ENCODE peak calls at places on chromosomes 6 and 20, in ten cellular contexts. One of them, this sample, is unnamed.

GRCh38 chr6:170049641-170050491 is 241.0 kb downstream of the DLL1 start:
- DNase-seq in HTR-8/SVneo: no peak
- DNase-seq in NCI-H1105: no peak
- DNase-seq in stimulated activated CD4-positive, alpha-beta T cell treated with anti-CD3 and anti-CD28 coated beads, Interleukin-4, amount 100 ng/mL, for 48 hours: no peak
- DNase-seq in renal cortical epithelial cell: no peak
- DNase-seq in memory B cell: no peak
- DNase-seq in H54: no peak
- DNase-seq in activated T-cell treated with anti-CD3 and anti-CD28 coated beads for 1 hour: no peak
- DNase-seq in neural progenitor cell: no peak
- DNase-seq in GM12865: no peak
- DNase-seq in this sample: no peak

GRCh38 chr20:56017560-56017959 is 12.2 kb upstream of the CBLN4 start:
- DNase-seq in NCI-H1105: no peak
- DNase-seq in stimulated activated CD4-positive, alpha-beta T cell treated with anti-CD3 and anti-CD28 coated beads, Interleukin-4, amount 100 ng/mL, for 48 hours: no peak
- DNase-seq in H54: no peak
- DNase-seq in neural progenitor cell: no peak
- DNase-seq in memory B cell: no peak
- DNase-seq in GM12865: no peak
- DNase-seq in HTR-8/SVneo: no peak
- DNase-seq in activated T-cell treated with anti-CD3 and anti-CD28 coated beads for 1 hour: no peak
- DNase-seq in renal cortical epithelial cell: no peak
- DNase-seq in this sample: no peak

GRCh38 chr6:133041020-133041419 is 200.1 kb upstream of the EYA4 start:
- DNase-seq in H54: no peak
- DNase-seq in activated T-cell treated with anti-CD3 and anti-CD28 coated beads for 1 hour: no peak
- DNase-seq in renal cortical epithelial cell: no peak
- DNase-seq in HTR-8/SVneo: no peak
- DNase-seq in NCI-H1105: no peak
- DNase-seq in stimulated activated CD4-positive, alpha-beta T cell treated with anti-CD3 and anti-CD28 coated beads, Interleukin-4, amount 100 ng/mL, for 48 hours: no peak
- DNase-seq in memory B cell: no peak
- DNase-seq in neural progenitor cell: no peak
- DNase-seq in GM12865: no peak
- DNase-seq in this sample: no peak

GRCh38 chr6:11613858-11614257 is 76.3 kb downstream of the TMEM170B start:
- DNase-seq in activated T-cell treated with anti-CD3 and anti-CD28 coated beads for 1 hour: no peak
- DNase-seq in NCI-H1105: no peak
- DNase-seq in H54: peak
- DNase-seq in renal cortical epithelial cell: peak
- DNase-seq in memory B cell: no peak
- DNase-seq in neural progenitor cell: no peak
- DNase-seq in HTR-8/SVneo: no peak
- DNase-seq in GM12865: no peak
- DNase-seq in stimulated activated CD4-positive, alpha-beta T cell treated with anti-CD3 and anti-CD28 coated beads, Interleukin-4, amount 100 ng/mL, for 48 hours: no peak
- DNase-seq in this sample: no peak

GRCh38 chr20:44780226-44780625 is 30.1 kb downstream of the RIMS4 start:
- DNase-seq in stimulated activated CD4-positive, alpha-beta T cell treated with anti-CD3 and anti-CD28 coated beads, Interleukin-4, amount 100 ng/mL, for 48 hours: peak
- DNase-seq in H54: peak
- DNase-seq in renal cortical epithelial cell: peak
- DNase-seq in neural progenitor cell: peak
- DNase-seq in GM12865: peak
- DNase-seq in HTR-8/SVneo: peak
- DNase-seq in memory B cell: no peak
- DNase-seq in activated T-cell treated with anti-CD3 and anti-CD28 coated beads for 1 hour: peak
- DNase-seq in NCI-H1105: no peak
- DNase-seq in this sample: no peak

GRCh38 chr6:35955071-35955470 is 34.2 kb upstream of the SRPK1 start:
- DNase-seq in GM12865: no peak
- DNase-seq in H54: peak
- DNase-seq in memory B cell: no peak
- DNase-seq in HTR-8/SVneo: no peak
- DNase-seq in neural progenitor cell: no peak
- DNase-seq in activated T-cell treated with anti-CD3 and anti-CD28 coated beads for 1 hour: no peak
- DNase-seq in NCI-H1105: no peak
- DNase-seq in renal cortical epithelial cell: no peak
- DNase-seq in stimulated activated CD4-positive, alpha-beta T cell treated with anti-CD3 and anti-CD28 coated beads, Interleukin-4, amount 100 ng/mL, for 48 hours: no peak
- DNase-seq in this sample: no peak

GRCh38 chr6:43207286-43207685 is 22.0 kb downstream of the DNPH1 start:
- DNase-seq in renal cortical epithelial cell: no peak
- DNase-seq in neural progenitor cell: no peak
- DNase-seq in activated T-cell treated with anti-CD3 and anti-CD28 coated beads for 1 hour: no peak
- DNase-seq in memory B cell: no peak
- DNase-seq in HTR-8/SVneo: no peak
- DNase-seq in GM12865: no peak
- DNase-seq in stimulated activated CD4-positive, alpha-beta T cell treated with anti-CD3 and anti-CD28 coated beads, Interleukin-4, amount 100 ng/mL, for 48 hours: no peak
- DNase-seq in NCI-H1105: no peak
- DNase-seq in H54: no peak
- DNase-seq in this sample: no peak

GRCh38 chr6:130865793-130866192 is 38.6 kb downstream of the SMLR1 start:
- DNase-seq in GM12865: no peak
- DNase-seq in HTR-8/SVneo: no peak
- DNase-seq in renal cortical epithelial cell: no peak
- DNase-seq in activated T-cell treated with anti-CD3 and anti-CD28 coated beads for 1 hour: no peak
- DNase-seq in NCI-H1105: no peak
- DNase-seq in H54: no peak
- DNase-seq in stimulated activated CD4-positive, alpha-beta T cell treated with anti-CD3 and anti-CD28 coated beads, Interleukin-4, amount 100 ng/mL, for 48 hours: no peak
- DNase-seq in neural progenitor cell: no peak
- DNase-seq in memory B cell: no peak
- DNase-seq in this sample: no peak

GRCh38 chr6:132330759-132331158 is 70.5 kb downstream of the MOXD1 start:
- DNase-seq in activated T-cell treated with anti-CD3 and anti-CD28 coated beads for 1 hour: no peak
- DNase-seq in memory B cell: no peak
- DNase-seq in stimulated activated CD4-positive, alpha-beta T cell treated with anti-CD3 and anti-CD28 coated beads, Interleukin-4, amount 100 ng/mL, for 48 hours: no peak
- DNase-seq in renal cortical epithelial cell: peak
- DNase-seq in NCI-H1105: no peak
- DNase-seq in GM12865: no peak
- DNase-seq in H54: no peak
- DNase-seq in HTR-8/SVneo: no peak
- DNase-seq in neural progenitor cell: no peak
- DNase-seq in this sample: no peak

GRCh38 chr6:75581231-75581630 is 20.4 kb upstream of the SENP6 start:
- DNase-seq in activated T-cell treated with anti-CD3 and anti-CD28 coated beads for 1 hour: no peak
- DNase-seq in NCI-H1105: no peak
- DNase-seq in GM12865: no peak
- DNase-seq in memory B cell: no peak
- DNase-seq in renal cortical epithelial cell: no peak
- DNase-seq in H54: no peak
- DNase-seq in neural progenitor cell: no peak
- DNase-seq in HTR-8/SVneo: no peak
- DNase-seq in stimulated activated CD4-positive, alpha-beta T cell treated with anti-CD3 and anti-CD28 coated beads, Interleukin-4, amount 100 ng/mL, for 48 hours: no peak
- DNase-seq in this sample: no peak

GRCh38 chr20:23120261-23120660 is 34.1 kb upstream of the CD93 start:
- DNase-seq in memory B cell: no peak
- DNase-seq in stimulated activated CD4-positive, alpha-beta T cell treated with anti-CD3 and anti-CD28 coated beads, Interleukin-4, amount 100 ng/mL, for 48 hours: no peak
- DNase-seq in HTR-8/SVneo: no peak
- DNase-seq in activated T-cell treated with anti-CD3 and anti-CD28 coated beads for 1 hour: no peak
- DNase-seq in H54: no peak
- DNase-seq in neural progenitor cell: no peak
- DNase-seq in GM12865: no peak
- DNase-seq in NCI-H1105: no peak
- DNase-seq in renal cortical epithelial cell: no peak
- DNase-seq in this sample: no peak

GRCh38 chr6:30171677-30172471 is 8.5 kb downstream of the TRIM15 start:
- DNase-seq in neural progenitor cell: peak
- DNase-seq in memory B cell: no peak
- DNase-seq in GM12865: no peak
- DNase-seq in NCI-H1105: no peak
- DNase-seq in H54: no peak
- DNase-seq in activated T-cell treated with anti-CD3 and anti-CD28 coated beads for 1 hour: no peak
- DNase-seq in stimulated activated CD4-positive, alpha-beta T cell treated with anti-CD3 and anti-CD28 coated beads, Interleukin-4, amount 100 ng/mL, for 48 hours: no peak
- DNase-seq in renal cortical epithelial cell: no peak
- DNase-seq in HTR-8/SVneo: no peak
- DNase-seq in this sample: no peak

GRCh38 chr20:4068708-4069107 is 53.4 kb upstream of the RNF24 start:
- DNase-seq in HTR-8/SVneo: no peak
- DNase-seq in GM12865: no peak
- DNase-seq in activated T-cell treated with anti-CD3 and anti-CD28 coated beads for 1 hour: no peak
- DNase-seq in NCI-H1105: no peak
- DNase-seq in neural progenitor cell: no peak
- DNase-seq in memory B cell: no peak
- DNase-seq in renal cortical epithelial cell: peak
- DNase-seq in H54: no peak
- DNase-seq in stimulated activated CD4-positive, alpha-beta T cell treated with anti-CD3 and anti-CD28 coated beads, Interleukin-4, amount 100 ng/mL, for 48 hours: no peak
- DNase-seq in this sample: no peak